ENCODE peak calls at places on chromosome 1, in four cellular contexts. L is NCI-H1694; O is activated T-helper 1 cell treated with anti-CD3 and anti-CD28 coated beads, Interleukin-12 subunit alpha, Interleukin-12 subunit beta, Interleukin-2, Interleukin-4 antibody, amounts not matched to agents 30 ng/mL and 10 ng/mL and 1 ng/mL, durations not matched to agents 14 hours and 24 hours and 36 hours; B is astrocyte of the hippocampus. K is an unnamed sample.
A peak's percentile ranks its signal among the peaks of the same experiment; 100 is the strongest.

GRCh38 chr1:19735419-19736127 is 64.1 kb downstream of the TMCO4 start:
- DNase-seq in L (no peak), O (no peak), B (peak; percentile 93), K (peak; percentile 94)

GRCh38 chr1:185686996-185687778 is 47.0 kb upstream of the HMCN1 start:
- DNase-seq in B (no peak), L (no peak), O (no peak), K (no peak)

GRCh38 chr1:29653034-29653810 is 416.9 kb downstream of the PTPRU start:
- DNase-seq in O (no peak), L (no peak), B (no peak), K (no peak)

GRCh38 chr1:199223936-199224335 is 585.1 kb downstream of the PTPRC start:
- DNase-seq in O (no peak), B (no peak), L (no peak), K (no peak)

GRCh38 chr1:10716840-10717239 is 79.6 kb downstream of the CASZ1 start:
- DNase-seq in O (no peak), B (no peak), L (no peak), K (no peak)

GRCh38 chr1:212615092-212615470 is 6.5 kb downstream of the ATF3 start:
- DNase-seq in B (no peak), L (no peak), O (no peak), K (no peak)

GRCh38 chr1:151047925-151048644 is 534 bp downstream of the C1orf56 start:
- DNase-seq in L (peak; percentile 46), B (peak; percentile 84), O (peak; percentile 42), K (peak; percentile 57)

GRCh38 chr1:86137458-86137857 is 19.1 kb downstream of the COL24A1 start:
- DNase-seq in B (peak; percentile 92), L (no peak), O (no peak), K (peak; percentile 91)

GRCh38 chr1:14852301-14852700 is 253.8 kb downstream of the KAZN start:
- DNase-seq in B (peak; percentile 24), O (no peak), L (no peak), K (no peak)